ENCODE peak calls at places on chromosomes 4 and X, in eight cellular contexts. M is ovary; X is NCI-H1092; A is substantia nigra; R is stimulated activated CD8-positive, alpha-beta memory T cell treated with anti-CD3 and anti-CD28 coated beads, Interleukin-2, amount 100 ng/mL, for 48 hours; J is activated naive CD8-positive, alpha-beta T cell treated with anti-CD3 and anti-CD28 coated beads, Interleukin-2, amount 10 ng/mL, durations not matched to agents 7 days and 5 days; O is GM04504; C is posterior cingulate gyrus. I is an unnamed sample.

GRCh38 chr4:184980261-184980660 is 38.0 kb upstream of the HELT start:
- DNase-seq in M (no peak), X (no peak), A (no peak), R (no peak), J (no peak), O (no peak), C (no peak), I (no peak)

GRCh38 chrX:104137496-104137895 is 19.3 kb downstream of the SLC25A53 start:
- DNase-seq in M (no peak), X (no peak), A (no peak), R (no peak), J (no peak), O (no peak), C (no peak), I (no peak)

GRCh38 chrX:13212191-13212651 is 107.6 kb downstream of the ATXN3L start:
- DNase-seq in M (no peak), X (no peak), A (no peak), R (no peak), J (no peak), O (no peak), C (no peak), I (no peak)

GRCh38 chr4:158769175-158769831 is 477 bp downstream of the FNIP2 start:
- DNase-seq in M (peak), X (peak), A (peak), R (peak), J (peak), O (no peak), C (peak), I (no peak)

GRCh38 chr4:73867783-73868182 is 1.4 kb upstream of the CXCL1 start:
- DNase-seq in M (no peak), X (no peak), A (no peak), R (no peak), J (no peak), O (no peak), C (no peak), I (no peak)

GRCh38 chr4:13329963-13330362 is 154.2 kb downstream of the RAB28 start:
- DNase-seq in M (no peak), X (peak), A (no peak), R (no peak), J (no peak), O (peak), C (no peak), I (no peak)

GRCh38 chr4:88803600-88804096 is 106.0 kb upstream of the NAP1L5 start:
- DNase-seq in M (peak), X (no peak), A (no peak), R (no peak), J (no peak), O (peak), C (no peak), I (peak)

GRCh38 chr4:156378053-156378665 is 424.5 kb upstream of the CTSO start:
- DNase-seq in M (peak), X (peak), A (no peak), R (no peak), J (no peak), O (no peak), C (no peak), I (peak)